ENCODE peak calls at places on chromosomes 12 and 14, in five cellular contexts. V is GM23248, U is H9, D is IMR-90, S is heart left ventricle. M is an unnamed sample. For H3K9me3 and H3K4me1, the result is how much of the 10 kb centered on the place peaks cover.

GRCh38 chr14:72850360-72850759 is 43.5 kb downstream of the DPF3 start:
- DNase-seq in V (peak), U (no peak), D (no peak), S (no peak), M (no peak)

GRCh38 chr12:99658950-99659349 is 11.4 kb downstream of the GARIN6 start:
- DNase-seq in V (peak), U (no peak), D (no peak), S (no peak), M (no peak)

GRCh38 chr12:66647034-66647691 is 31.7 kb downstream of the GRIP1 start:
- DNase-seq in V (peak), U (no peak), D (peak), S (no peak), M (no peak)

GRCh38 chr12:12927211-12928079 is 24.5 kb downstream of the GPRC5D start:
- DNase-seq in V (no peak), U (no peak), D (peak), S (peak), M (peak)

GRCh38 chr14:79971330-79971729 is 240.0 kb downstream of the DIO2 start:
- DNase-seq in V (peak), U (no peak), D (peak), S (no peak), M (no peak)

GRCh38 chr12:101775814-101776213 is 36.6 kb upstream of the SYCP3 start:
- DNase-seq in V (no peak), U (no peak), D (no peak), S (no peak), M (no peak)

GRCh38 chr14:78227466-78228077 is 57.4 kb downstream of the NRXN3 start:
- DNase-seq in V (peak), U (no peak), D (no peak), S (no peak), M (no peak)

GRCh38 chr14:64541971-64542838 is 1.7 kb downstream of the HSPA2 start:
- DNase-seq in V (peak), U (no peak), D (no peak), S (no peak), M (no peak)

GRCh38 chr14:99393059-99393655 is 87.5 kb downstream of the SETD3 start:
- DNase-seq in V (peak), U (peak), D (peak), S (no peak), M (no peak)

GRCh38 chr14:71135911-71136310 is 228.7 kb downstream of the PCNX1 start:
- DNase-seq in V (no peak), U (peak), D (no peak), S (no peak), M (no peak)
- H3K9me3 ChIP-seq in V (under half), U (under half), D (under half), S (under half), M (under half)

GRCh38 chr12:118586433-118586832 is 210.1 kb downstream of the SUDS3 start:
- DNase-seq in V (no peak), U (no peak), D (no peak), S (no peak), M (no peak)

DNA sequence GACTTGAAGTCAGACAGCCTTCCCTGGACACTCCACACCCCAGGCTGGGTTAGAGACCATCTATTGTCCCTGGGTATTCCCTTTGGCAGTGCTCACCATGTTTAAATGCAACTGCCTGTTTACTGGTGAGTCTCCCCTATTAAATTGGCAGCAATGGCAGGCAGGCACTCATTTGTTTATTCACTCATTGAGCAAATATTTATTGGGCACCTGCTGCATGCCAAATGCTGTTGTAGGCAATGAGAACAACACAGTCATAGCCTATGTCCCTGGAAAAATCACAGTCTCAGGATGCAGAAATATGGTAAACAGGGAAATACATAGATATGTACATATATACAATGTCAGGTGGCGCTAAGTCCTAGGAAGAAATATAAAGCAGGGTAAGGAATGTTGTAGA is 212.8 kb downstream of the SUDS3 start:
- DNase-seq in V (no peak), U (no peak), D (no peak), S (no peak), M (no peak)
- H3K4me1 ChIP-seq in V (under half), U (under half), D (under half), S (under half), M (under half)

GRCh38 chr14:106788534-106788933 is 1262.2 kb downstream of the TMEM121 start:
- DNase-seq in V (no peak), U (no peak), D (no peak), S (no peak), M (no peak)
- H3K9me3 ChIP-seq in V (under half), U (half or more), D (under half), S (under half), M (under half)

GRCh38 chr14:100645200-100645985 is 58.2 kb upstream of the BEGAIN start:
- DNase-seq in V (peak), U (peak), D (peak), S (peak), M (peak)
- H3K4me1 ChIP-seq in V (under half), U (under half), D (under half), S (under half), M (under half)

GRCh38 chr14:61203059-61203753 is 77.9 kb downstream of the TMEM30B start:
- DNase-seq in V (no peak), U (peak), D (no peak), S (no peak), M (no peak)
- H3K9me3 ChIP-seq in V (under half), U (under half), D (under half), S (under half), M (under half)

GRCh38 chr14:89844508-89844907 is 110.0 kb downstream of the EFCAB11 start:
- DNase-seq in V (no peak), U (no peak), D (peak), S (no peak), M (no peak)

GRCh38 chr14:89841855-89842254 is 112.7 kb downstream of the EFCAB11 start:
- DNase-seq in V (no peak), U (peak), D (no peak), S (no peak), M (no peak)

GRCh38 chr14:89845346-89845745 is 109.2 kb downstream of the EFCAB11 start:
- DNase-seq in V (peak), U (no peak), D (peak), S (no peak), M (no peak)

GRCh38 chr14:89848165-89848564 is 106.4 kb downstream of the EFCAB11 start:
- DNase-seq in V (peak), U (no peak), D (peak), S (no peak), M (no peak)

GRCh38 chr14:89842852-89843251 is 111.7 kb downstream of the EFCAB11 start:
- DNase-seq in V (no peak), U (no peak), D (no peak), S (no peak), M (no peak)
- H3K4me1 ChIP-seq in V (under half), U (under half), D (under half), S (under half), M (under half)